ENCODE peak calls at places on chromosome 18, in six cellular contexts. Z is activated CD4-positive, alpha-beta T cell treated with anti-CD3 and anti-CD28 coated beads, Interleukin-2, amount 50 U/mL, for 24 hours; I is ELR; B is left ventricle myocardium superior; V is NAMALWA; S is HAP-1. R is an unnamed sample.

GRCh38 chr18:36352384-36352783 is 54.9 kb downstream of the FHOD3 start:
- DNase-seq in Z (no peak), I (peak; percentile 98), B (no peak), V (no peak), S (peak; percentile 16), R (no peak)

GRCh38 chr18:56196495-56197225 is 441.7 kb downstream of the TXNL1 start:
- DNase-seq in Z (no peak), I (peak; percentile 23), B (no peak), V (no peak), S (no peak), R (no peak)

GRCh38 chr18:79576686-79577351 is 102.8 kb upstream of the CTDP1 start:
- DNase-seq in Z (no peak), I (no peak), B (peak; percentile 92), V (no peak), S (no peak), R (no peak)

GRCh38 chr18:47113796-47114540 is 36.3 kb downstream of the HDHD2 start:
- DNase-seq in Z (no peak), I (peak; percentile 2), B (no peak), V (no peak), S (no peak), R (no peak)

GRCh38 chr18:78242796-78243195 is 736.8 kb upstream of the SALL3 start:
- DNase-seq in Z (no peak), I (no peak), B (peak; percentile 70), V (no peak), S (no peak), R (no peak)

GRCh38 chr18:42473611-42474010 is 518.6 kb downstream of the PIK3C3 start:
- DNase-seq in Z (no peak), I (no peak), B (no peak), V (no peak), S (no peak), R (no peak)

GRCh38 chr18:31942301-31942998 is 478 bp downstream of the TRAPPC8 start:
- DNase-seq in Z (peak; percentile 13), I (peak; percentile 67), B (no peak), V (peak; percentile 62), S (no peak), R (peak; percentile 7)

GRCh38 chr18:3826021-3826420 is 376.0 kb downstream of the TGIF1 start:
- DNase-seq in Z (no peak), I (no peak), B (no peak), V (no peak), S (no peak), R (no peak)

GRCh38 chr18:66013976-66014375 is 263.2 kb downstream of the CDH7 start:
- DNase-seq in Z (no peak), I (no peak), B (no peak), V (no peak), S (no peak), R (no peak)

GRCh38 chr18:75818336-75818735 is 390.8 kb upstream of the SMIM21 start:
- DNase-seq in Z (no peak), I (no peak), B (no peak), V (no peak), S (no peak), R (no peak)

GRCh38 chr18:37729715-37730114 is 164.1 kb upstream of the CELF4 start:
- DNase-seq in Z (no peak), I (no peak), B (no peak), V (no peak), S (no peak), R (no peak)

GRCh38 chr18:55522011-55522410 is 66.0 kb downstream of the TCF4 start:
- DNase-seq in Z (no peak), I (peak; percentile 28), B (no peak), V (peak; percentile 56), S (peak; percentile 56), R (peak; percentile 35)

GRCh38 chr18:50654658-50655550 is 95.0 kb downstream of the MAPK4 start:
- DNase-seq in Z (no peak), I (no peak), B (peak; percentile 66), V (no peak), S (no peak), R (no peak)

GRCh38 chr18:69400976-69401474 is 337 bp downstream of the DOK6 start:
- DNase-seq in Z (no peak), I (no peak), B (peak; percentile 46), V (no peak), S (no peak), R (peak; percentile 43)

GRCh38 chr18:63098014-63098981 is 221.3 kb downstream of the BCL2 start:
- DNase-seq in Z (no peak), I (no peak), B (no peak), V (no peak), S (no peak), R (no peak)

GRCh38 chr18:33699372-33699771 is 121.4 kb downstream of the ASXL3 start:
- DNase-seq in Z (no peak), I (no peak), B (no peak), V (no peak), S (no peak), R (no peak)

GRCh38 chr18:55422456-55423185 is 165.4 kb downstream of the TCF4 start:
- DNase-seq in Z (no peak), I (peak; percentile 58), B (peak; percentile 41), V (peak; percentile 90), S (no peak), R (peak; percentile 27)

GRCh38 chr18:23244431-23244830 is 109.1 kb downstream of the CABLES1 start:
- DNase-seq in Z (no peak), I (no peak), B (no peak), V (no peak), S (no peak), R (no peak)

GRCh38 chr18:79518028-79518682 is 122.4 kb downstream of the NFATC1 start:
- DNase-seq in Z (no peak), I (no peak), B (no peak), V (no peak), S (peak; percentile 6), R (no peak)

GRCh38 chr18:48888681-48889080 is 62.1 kb downstream of the SMAD7 start:
- DNase-seq in Z (no peak), I (no peak), B (no peak), V (no peak), S (no peak), R (no peak)

GRCh38 chr18:71583291-71583690 is 960.9 kb downstream of the CBLN2 start:
- DNase-seq in Z (no peak), I (no peak), B (no peak), V (no peak), S (no peak), R (no peak)

GRCh38 chr18:44826418-44827259 is 146.0 kb downstream of the SETBP1 start:
- DNase-seq in Z (no peak), I (peak; percentile 29), B (peak; percentile 40), V (no peak), S (peak; percentile 78), R (no peak)

GRCh38 chr18:8554354-8554753 is 54.9 kb upstream of the RAB12 start:
- DNase-seq in Z (no peak), I (no peak), B (no peak), V (no peak), S (no peak), R (no peak)

GRCh38 chr18:37551249-37551648 is 14.3 kb downstream of the CELF4 start:
- DNase-seq in Z (no peak), I (no peak), B (no peak), V (no peak), S (no peak), R (no peak)

GRCh38 chr18:12315911-12316310 is 7.9 kb downstream of the TUBB6 start:
- DNase-seq in Z (no peak), I (no peak), B (peak; percentile 82), V (peak; percentile 65), S (no peak), R (no peak)

GRCh38 chr18:59561596-59561995 is 135.6 kb downstream of the CCBE1 start:
- DNase-seq in Z (no peak), I (no peak), B (no peak), V (no peak), S (no peak), R (no peak)

R was measured in BE2C.